ENCODE peak calls at places on chromosome 22, in eight cellular contexts. One of them, this sample, is unnamed.

GRCh38 chr22:27317961-27318360 is 483.6 kb downstream of the MN1 start:
- DNase-seq in foreskin fibroblast: no peak
- DNase-seq in heart right ventricle: no peak
- DNase-seq in CD4-positive, alpha-beta T cell: no peak
- DNase-seq in RWPE1: no peak
- DNase-seq in AG10803: peak
- DNase-seq in GM10248: no peak
- DNase-seq in cardiac fibroblast: no peak
- DNase-seq in this sample: no peak

GRCh38 chr22:28855355-28856094 is 27.8 kb upstream of the ZNRF3 start:
- DNase-seq in RWPE1: peak
- DNase-seq in heart right ventricle: no peak
- DNase-seq in CD4-positive, alpha-beta T cell: peak
- DNase-seq in foreskin fibroblast: peak
- DNase-seq in AG10803: peak
- DNase-seq in GM10248: peak
- DNase-seq in cardiac fibroblast: peak
- DNase-seq in this sample: peak

GRCh38 chr22:40955516-40955915 is 4.3 kb downstream of the RBX1 start:
- DNase-seq in AG10803: peak
- DNase-seq in foreskin fibroblast: peak
- DNase-seq in heart right ventricle: no peak
- DNase-seq in GM10248: no peak
- DNase-seq in CD4-positive, alpha-beta T cell: no peak
- DNase-seq in RWPE1: no peak
- DNase-seq in cardiac fibroblast: peak
- DNase-seq in this sample: no peak

GRCh38 chr22:35521358-35522264 is 19.0 kb upstream of the RASD2 start:
- DNase-seq in RWPE1: peak
- DNase-seq in GM10248: no peak
- DNase-seq in CD4-positive, alpha-beta T cell: no peak
- DNase-seq in AG10803: no peak
- DNase-seq in heart right ventricle: no peak
- DNase-seq in cardiac fibroblast: no peak
- DNase-seq in foreskin fibroblast: no peak
- DNase-seq in this sample: no peak

GRCh38 chr22:17997456-17997855 is 26.9 kb downstream of the MICAL3 start:
- DNase-seq in AG10803: no peak
- DNase-seq in RWPE1: no peak
- DNase-seq in cardiac fibroblast: no peak
- DNase-seq in foreskin fibroblast: no peak
- DNase-seq in heart right ventricle: no peak
- DNase-seq in GM10248: no peak
- DNase-seq in CD4-positive, alpha-beta T cell: no peak
- DNase-seq in this sample: no peak

GRCh38 chr22:17742528-17742902 is 31.8 kb downstream of the BID start:
- DNase-seq in cardiac fibroblast: peak
- DNase-seq in CD4-positive, alpha-beta T cell: peak
- DNase-seq in AG10803: peak
- DNase-seq in foreskin fibroblast: peak
- DNase-seq in GM10248: peak
- DNase-seq in RWPE1: peak
- DNase-seq in heart right ventricle: peak
- DNase-seq in this sample: peak

GRCh38 chr22:29031236-29031982 is 30.2 kb downstream of the C22orf31 start:
- DNase-seq in heart right ventricle: peak
- DNase-seq in AG10803: peak
- DNase-seq in foreskin fibroblast: peak
- DNase-seq in cardiac fibroblast: peak
- DNase-seq in GM10248: no peak
- DNase-seq in RWPE1: peak
- DNase-seq in CD4-positive, alpha-beta T cell: no peak
- DNase-seq in this sample: no peak

GRCh38 chr22:35510481-35510934 is 30.1 kb upstream of the RASD2 start:
- DNase-seq in cardiac fibroblast: no peak
- DNase-seq in GM10248: no peak
- DNase-seq in AG10803: no peak
- DNase-seq in heart right ventricle: no peak
- DNase-seq in CD4-positive, alpha-beta T cell: no peak
- DNase-seq in foreskin fibroblast: no peak
- DNase-seq in RWPE1: no peak
- DNase-seq in this sample: no peak

GRCh38 chr22:23376256-23376655 is 195.9 kb downstream of the BCR start:
- DNase-seq in cardiac fibroblast: peak
- DNase-seq in foreskin fibroblast: no peak
- DNase-seq in CD4-positive, alpha-beta T cell: no peak
- DNase-seq in GM10248: peak
- DNase-seq in RWPE1: no peak
- DNase-seq in heart right ventricle: no peak
- DNase-seq in AG10803: no peak
- DNase-seq in this sample: peak

GRCh38 chr22:17570851-17571631 is 7.7 kb downstream of the SLC25A18 start:
- DNase-seq in foreskin fibroblast: peak
- DNase-seq in cardiac fibroblast: peak
- DNase-seq in AG10803: peak
- DNase-seq in RWPE1: peak
- DNase-seq in heart right ventricle: peak
- DNase-seq in GM10248: no peak
- DNase-seq in CD4-positive, alpha-beta T cell: no peak
- DNase-seq in this sample: no peak

GRCh38 chr22:32700186-32700882 is 101.2 kb upstream of the TIMP3 start:
- DNase-seq in cardiac fibroblast: peak
- DNase-seq in AG10803: peak
- DNase-seq in CD4-positive, alpha-beta T cell: no peak
- DNase-seq in foreskin fibroblast: peak
- DNase-seq in RWPE1: no peak
- DNase-seq in GM10248: no peak
- DNase-seq in heart right ventricle: peak
- DNase-seq in this sample: no peak

GRCh38 chr22:46035380-46035741 is 58.4 kb upstream of the WNT7B start:
- DNase-seq in GM10248: no peak
- DNase-seq in CD4-positive, alpha-beta T cell: no peak
- DNase-seq in heart right ventricle: no peak
- DNase-seq in AG10803: no peak
- DNase-seq in RWPE1: no peak
- DNase-seq in cardiac fibroblast: no peak
- DNase-seq in foreskin fibroblast: no peak
- DNase-seq in this sample: no peak

GRCh38 chr22:46035742-46036557 is 59.0 kb upstream of the WNT7B start:
- DNase-seq in CD4-positive, alpha-beta T cell: peak
- DNase-seq in GM10248: peak
- DNase-seq in foreskin fibroblast: peak
- DNase-seq in RWPE1: peak
- DNase-seq in AG10803: peak
- DNase-seq in cardiac fibroblast: peak
- DNase-seq in heart right ventricle: peak
- DNase-seq in this sample: peak

GRCh38 chr22:46038174-46038487 is 61.2 kb upstream of the WNT7B start:
- DNase-seq in AG10803: no peak
- DNase-seq in foreskin fibroblast: no peak
- DNase-seq in CD4-positive, alpha-beta T cell: no peak
- DNase-seq in RWPE1: no peak
- DNase-seq in GM10248: no peak
- DNase-seq in heart right ventricle: no peak
- DNase-seq in cardiac fibroblast: no peak
- DNase-seq in this sample: no peak

GRCh38 chr22:46038516-46039430 is 61.8 kb upstream of the WNT7B start:
- DNase-seq in AG10803: no peak
- DNase-seq in RWPE1: no peak
- DNase-seq in GM10248: no peak
- DNase-seq in foreskin fibroblast: no peak
- DNase-seq in CD4-positive, alpha-beta T cell: no peak
- DNase-seq in cardiac fibroblast: no peak
- DNase-seq in heart right ventricle: no peak
- DNase-seq in this sample: no peak

GRCh38 chr22:46036558-46037408 is 59.8 kb upstream of the WNT7B start:
- DNase-seq in cardiac fibroblast: peak
- DNase-seq in RWPE1: no peak
- DNase-seq in GM10248: no peak
- DNase-seq in CD4-positive, alpha-beta T cell: peak
- DNase-seq in AG10803: no peak
- DNase-seq in heart right ventricle: no peak
- DNase-seq in foreskin fibroblast: no peak
- DNase-seq in this sample: no peak
- TF ChIP-seq CTCF in cardiac fibroblast: peak
- TF ChIP-seq CTCF in RWPE1: peak
- TF ChIP-seq CTCF in GM10248: peak
- TF ChIP-seq CTCF in CD4-positive, alpha-beta T cell: peak
- TF ChIP-seq CTCF in AG10803: peak
- TF ChIP-seq CTCF in heart right ventricle: no peak
- TF ChIP-seq CTCF in foreskin fibroblast: no peak
- TF ChIP-seq CTCF in this sample: peak

GRCh38 chr22:30362632-30363281 is 6.0 kb downstream of the CCDC157 start:
- DNase-seq in GM10248: no peak
- DNase-seq in heart right ventricle: no peak
- DNase-seq in AG10803: no peak
- DNase-seq in CD4-positive, alpha-beta T cell: no peak
- DNase-seq in RWPE1: no peak
- DNase-seq in foreskin fibroblast: no peak
- DNase-seq in cardiac fibroblast: no peak
- DNase-seq in this sample: no peak
- TF ChIP-seq CTCF in GM10248: no peak
- TF ChIP-seq CTCF in heart right ventricle: no peak
- TF ChIP-seq CTCF in AG10803: no peak
- TF ChIP-seq CTCF in CD4-positive, alpha-beta T cell: no peak
- TF ChIP-seq CTCF in RWPE1: no peak
- TF ChIP-seq CTCF in foreskin fibroblast: no peak
- TF ChIP-seq CTCF in cardiac fibroblast: no peak
- TF ChIP-seq CTCF in this sample: no peak

DNA sequence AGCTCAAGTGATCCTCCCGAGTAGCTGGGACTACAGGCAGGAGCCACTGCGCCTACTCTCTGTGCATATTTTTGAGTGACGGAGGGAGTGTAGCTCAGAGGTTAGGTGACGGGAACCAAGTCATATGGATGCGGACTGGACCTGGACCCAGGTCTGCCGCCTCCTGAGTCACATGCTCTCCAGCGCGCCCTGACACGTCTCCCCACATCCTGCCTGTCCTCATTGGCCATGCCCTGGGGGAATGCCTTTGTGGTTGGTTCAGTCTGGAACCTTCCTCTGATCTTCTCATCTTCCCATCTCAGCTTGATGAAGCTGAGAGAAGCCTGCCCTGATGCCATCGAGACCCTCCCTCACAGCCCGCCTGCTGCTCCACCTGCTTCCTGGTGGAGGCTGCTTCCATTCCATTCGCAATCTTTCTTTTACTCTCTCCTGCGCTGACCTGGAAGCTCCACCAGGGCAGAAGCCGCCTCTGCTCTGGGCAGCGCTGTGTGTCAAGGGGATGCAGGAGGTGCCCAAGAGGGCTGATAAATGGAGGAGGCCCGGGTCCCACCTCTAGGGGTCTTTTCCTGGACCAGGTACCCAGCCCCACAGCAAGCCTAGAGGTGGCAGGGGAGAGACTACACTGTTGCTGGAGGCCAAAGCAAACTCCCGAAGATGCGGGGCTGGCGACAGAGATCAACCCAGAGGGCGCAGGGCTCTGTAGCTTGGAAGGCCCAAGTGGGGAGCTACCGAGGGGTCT is 13.9 kb upstream of the BAIAP2L2 start:
- DNase-seq in cardiac fibroblast: no peak
- DNase-seq in CD4-positive, alpha-beta T cell: no peak
- DNase-seq in AG10803: no peak
- DNase-seq in RWPE1: peak
- DNase-seq in foreskin fibroblast: no peak
- DNase-seq in heart right ventricle: no peak
- DNase-seq in GM10248: no peak
- DNase-seq in this sample: no peak
- TF ChIP-seq CTCF in cardiac fibroblast: no peak
- TF ChIP-seq CTCF in CD4-positive, alpha-beta T cell: no peak
- TF ChIP-seq CTCF in AG10803: no peak
- TF ChIP-seq CTCF in RWPE1: no peak
- TF ChIP-seq CTCF in foreskin fibroblast: no peak
- TF ChIP-seq CTCF in heart right ventricle: no peak
- TF ChIP-seq CTCF in GM10248: no peak
- TF ChIP-seq CTCF in this sample: no peak

DNA sequence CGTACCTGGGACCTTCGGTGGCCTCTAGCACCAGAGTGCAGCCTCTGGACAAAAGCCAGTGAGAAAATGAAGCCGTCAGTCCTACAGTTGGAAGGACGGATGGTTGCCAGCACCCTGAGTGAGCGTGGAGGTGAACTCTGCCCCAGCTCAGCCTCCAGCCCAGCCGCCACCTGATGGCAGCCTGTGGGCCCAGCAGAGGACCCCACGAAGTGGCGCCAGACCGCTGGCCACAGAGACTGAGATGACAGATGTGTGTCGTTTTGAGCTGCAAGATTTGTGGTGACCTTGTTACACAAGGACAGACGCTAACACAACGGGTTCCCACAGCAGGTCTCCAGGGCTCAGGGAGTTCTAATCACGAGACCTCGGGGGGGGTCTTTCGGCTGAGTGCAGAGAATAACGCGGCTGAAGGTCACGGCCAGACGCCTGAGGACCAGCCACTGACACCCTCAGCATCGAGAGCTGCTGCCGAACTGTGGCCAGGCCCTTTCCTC is 75.0 kb downstream of the BRD1 start:
- DNase-seq in CD4-positive, alpha-beta T cell: no peak
- DNase-seq in GM10248: no peak
- DNase-seq in AG10803: no peak
- DNase-seq in cardiac fibroblast: no peak
- DNase-seq in RWPE1: no peak
- DNase-seq in foreskin fibroblast: no peak
- DNase-seq in heart right ventricle: no peak
- DNase-seq in this sample: no peak
- TF ChIP-seq CTCF in CD4-positive, alpha-beta T cell: no peak
- TF ChIP-seq CTCF in GM10248: no peak
- TF ChIP-seq CTCF in AG10803: no peak
- TF ChIP-seq CTCF in cardiac fibroblast: no peak
- TF ChIP-seq CTCF in RWPE1: no peak
- TF ChIP-seq CTCF in foreskin fibroblast: no peak
- TF ChIP-seq CTCF in heart right ventricle: no peak
- TF ChIP-seq CTCF in this sample: no peak

GRCh38 chr22:19810381-19811141 is 44.1 kb downstream of the GNB1L start:
- DNase-seq in GM10248: no peak
- DNase-seq in cardiac fibroblast: peak
- DNase-seq in AG10803: peak
- DNase-seq in heart right ventricle: peak
- DNase-seq in RWPE1: no peak
- DNase-seq in foreskin fibroblast: no peak
- DNase-seq in CD4-positive, alpha-beta T cell: no peak
- DNase-seq in this sample: no peak
- TF ChIP-seq CTCF in GM10248: no peak
- TF ChIP-seq CTCF in cardiac fibroblast: no peak
- TF ChIP-seq CTCF in AG10803: no peak
- TF ChIP-seq CTCF in heart right ventricle: no peak
- TF ChIP-seq CTCF in RWPE1: no peak
- TF ChIP-seq CTCF in foreskin fibroblast: no peak
- TF ChIP-seq CTCF in CD4-positive, alpha-beta T cell: no peak
- TF ChIP-seq CTCF in this sample: no peak

This sample was measured in GM13977.